ENCODE peak calls at places on chromosomes 12 and 14, in ten cellular contexts. W is ELR; G is activated T-cell treated with anti-CD3 and anti-CD28 coated beads, Interleukin-2, amount 50 U/mL, for 72 hours; S is astrocyte; L is nephron progenitor cell; T is neural crest cell; R is AG09309; F is stimulated activated CD8-positive, alpha-beta memory T cell treated with anti-CD3 and anti-CD28 coated beads, Interleukin-4, amount 100 ng/mL, for 4 hours; P is stimulated activated naive B cell treated with anti-CD40 and anti-IgM and Interleukin-4, amounts not matched to agents 10 μg/mL and 1 μg/mL and 100 μg/mL, for 72 hours; U is Karpas-422. V is an unnamed sample.

GRCh38 chr12:31590730-31591307 is at the start of gene DENND5B:
- DNase-seq in W (peak; percentile 78), G (peak; percentile 45), S (peak; percentile 40), L (peak; percentile 90), T (peak; percentile 75), R (no peak), F (no peak), P (peak; percentile 67), U (peak; percentile 77), V (no peak)

GRCh38 chr12:83052890-83053541 is 366.3 kb downstream of the TMTC2 start:
- DNase-seq in W (no peak), G (no peak), S (no peak), L (no peak), T (no peak), R (no peak), F (no peak), P (no peak), U (no peak), V (no peak)

GRCh38 chr12:30278401-30278800 is 417.3 kb downstream of the IPO8 start:
- DNase-seq in W (no peak), G (no peak), S (no peak), L (no peak), T (no peak), R (no peak), F (no peak), P (no peak), U (no peak), V (no peak)

GRCh38 chr12:53292441-53292840 is 2.9 kb upstream of the PFDN5 start:
- DNase-seq in W (no peak), G (no peak), S (no peak), L (no peak), T (no peak), R (no peak), F (no peak), P (no peak), U (no peak), V (no peak)

GRCh38 chr14:31207746-31208545 is at the start of gene HECTD1:
- DNase-seq in W (peak; percentile 91), G (peak; percentile 94), S (peak; percentile 92), L (peak; percentile 94), T (peak; percentile 89), R (peak; percentile 58), F (peak; percentile 68), P (peak; percentile 89), U (peak; percentile 97), V (peak; percentile 54)

GRCh38 chr12:30106204-30106603 is 322.5 kb upstream of the TMTC1 start:
- DNase-seq in W (no peak), G (no peak), S (no peak), L (peak; percentile 3), T (no peak), R (no peak), F (no peak), P (no peak), U (no peak), V (no peak)

GRCh38 chr12:57276935-57277563 is 26.1 kb upstream of the STAC3 start:
- DNase-seq in W (peak; percentile 59), G (no peak), S (no peak), L (no peak), T (no peak), R (no peak), F (no peak), P (no peak), U (peak; percentile 79), V (no peak)

GRCh38 chr12:164207-164606 is 49.8 kb downstream of the SLC6A12 start:
- DNase-seq in W (no peak), G (no peak), S (no peak), L (peak; percentile 34), T (no peak), R (no peak), F (no peak), P (no peak), U (no peak), V (no peak)

GRCh38 chr12:111185206-111185888 is 183.5 kb downstream of the PHETA1 start:
- DNase-seq in W (no peak), G (no peak), S (no peak), L (no peak), T (no peak), R (no peak), F (no peak), P (no peak), U (no peak), V (no peak)

GRCh38 chr12:49622501-49623141 is 740 bp upstream of the PRPF40B start:
- DNase-seq in W (peak; percentile 64), G (peak; percentile 61), S (no peak), L (peak; percentile 29), T (no peak), R (no peak), F (no peak), P (peak; percentile 65), U (peak; percentile 83), V (no peak)

GRCh38 chr14:99138999-99139865 is 132.8 kb downstream of the BCL11B start:
- DNase-seq in W (no peak), G (no peak), S (no peak), L (no peak), T (no peak), R (no peak), F (no peak), P (no peak), U (no peak), V (no peak)

GRCh38 chr12:56614627-56615026 is 15.5 kb downstream of the BAZ2A start:
- DNase-seq in W (no peak), G (no peak), S (no peak), L (no peak), T (no peak), R (no peak), F (no peak), P (no peak), U (no peak), V (no peak)

GRCh38 chr14:35155962-35156361 is 33.6 kb downstream of the PRORP start:
- DNase-seq in W (peak; percentile 63), G (no peak), S (peak; percentile 42), L (no peak), T (no peak), R (no peak), F (no peak), P (no peak), U (no peak), V (no peak)

GRCh38 chr12:21296751-21297406 is 37.8 kb downstream of the SLCO1A2 start:
- DNase-seq in W (peak; percentile 43), G (peak; percentile 1), S (peak; percentile 1), L (peak; percentile 10), T (peak; percentile 6), R (no peak), F (no peak), P (no peak), U (peak; percentile 54), V (no peak)

GRCh38 chr12:109219938-109220337 is 89.1 kb downstream of the FOXN4 start:
- DNase-seq in W (no peak), G (no peak), S (no peak), L (no peak), T (no peak), R (no peak), F (no peak), P (no peak), U (no peak), V (no peak)

GRCh38 chr12:56158029-56158925 is at the start of gene MYL6:
- DNase-seq in W (peak; percentile 100), G (peak; percentile 92), S (peak; percentile 95), L (peak; percentile 87), T (peak; percentile 81), R (peak; percentile 95), F (peak; percentile 79), P (peak; percentile 88), U (peak; percentile 99), V (peak; percentile 91)